ENCODE peak calls at places on chromosomes 13 and 19, in five cellular contexts. R is upper lobe of right lung; B is M059J; J is D341Med; N is activated naive CD8-positive, alpha-beta T cell treated with anti-CD3 and anti-CD28 coated beads for 36 hours. H is an unnamed sample.

GRCh38 chr13:114061047-114061446 is 71.4 kb downstream of the RASA3 start:
- DNase-seq in R (no peak), B (no peak), J (no peak), N (no peak), H (no peak)

GRCh38 chr19:38917921-38918491 is 6.0 kb upstream of the CCER2 start:
- DNase-seq in R (no peak), B (peak), J (peak), N (no peak), H (no peak)

GRCh38 chr13:50420720-50421456 is 405.6 kb downstream of the KCNRG start:
- DNase-seq in R (no peak), B (no peak), J (no peak), N (no peak), H (no peak)

GRCh38 chr19:43469160-43469480 is 3.7 kb upstream of the LYPD3 start:
- DNase-seq in R (no peak), B (peak), J (no peak), N (no peak), H (no peak)

GRCh38 chr19:13022111-13022858 is 27.0 kb downstream of the NFIX start:
- DNase-seq in R (no peak), B (peak), J (peak), N (no peak), H (no peak)

GRCh38 chr13:64239372-64239771 is 2823.7 kb upstream of the PCDH20 start:
- DNase-seq in R (no peak), B (peak), J (no peak), N (no peak), H (no peak)

GRCh38 chr13:40509876-40510275 is 156.6 kb downstream of the FOXO1 start:
- DNase-seq in R (no peak), B (no peak), J (no peak), N (no peak), H (no peak)

GRCh38 chr13:29503041-29503837 is 92.2 kb downstream of the SLC7A1 start:
- DNase-seq in R (no peak), B (no peak), J (no peak), N (peak), H (no peak)

GRCh38 chr19:928471-929259 is 2.8 kb downstream of the ARID3A start:
- DNase-seq in R (peak), B (no peak), J (peak), N (no peak), H (no peak)

GRCh38 chr19:4705413-4706131 is 18.1 kb downstream of the DPP9 start:
- DNase-seq in R (no peak), B (no peak), J (no peak), N (no peak), H (no peak)

GRCh38 chr13:44159633-44160279 is 213.9 kb upstream of the SERP2 start:
- DNase-seq in R (no peak), B (peak), J (no peak), N (no peak), H (peak)

GRCh38 chr19:51480590-51480989 is 2.3 kb downstream of the CEACAM18 start:
- DNase-seq in R (no peak), B (peak), J (no peak), N (peak), H (no peak)

GRCh38 chr13:100890645-100891044 is 216.1 kb upstream of the TMTC4 start:
- DNase-seq in R (no peak), B (peak), J (no peak), N (no peak), H (no peak)

GRCh38 chr13:75458696-75459422 is 23.1 kb downstream of the TBC1D4 start:
- DNase-seq in R (peak), B (no peak), J (peak), N (no peak), H (no peak)

GRCh38 chr13:101875717-101876393 is 423.4 kb downstream of the ITGBL1 start:
- DNase-seq in R (no peak), B (peak), J (no peak), N (no peak), H (peak)

GRCh38 chr19:6464070-6464873 is at the start of gene CRB3:
- DNase-seq in R (peak), B (no peak), J (peak), N (peak), H (peak)

GRCh38 chr19:54232552-54232934 is 9.7 kb upstream of the LILRB3 start:
- DNase-seq in R (no peak), B (no peak), J (no peak), N (no peak), H (no peak)

GRCh38 chr19:57374179-57374578 is 10.8 kb downstream of the TRAPPC2B start:
- DNase-seq in R (no peak), B (no peak), J (no peak), N (no peak), H (no peak)

GRCh38 chr13:79098603-79099002 is 307.5 kb downstream of the RBM26 start:
- DNase-seq in R (no peak), B (no peak), J (no peak), N (no peak), H (no peak)

GRCh38 chr13:25871389-25872125 is 180.3 kb downstream of the SHISA2 start:
- DNase-seq in R (no peak), B (no peak), J (no peak), N (no peak), H (no peak)

GRCh38 chr19:55585658-55586339 is 5.2 kb upstream of the ZNF579 start:
- DNase-seq in R (peak), B (peak), J (peak), N (peak), H (no peak)

GRCh38 chr19:3722443-3723109 is 14.4 kb downstream of the TJP3 start:
- DNase-seq in R (no peak), B (no peak), J (peak), N (no peak), H (no peak)

GRCh38 chr19:44685877-44686276 is 13.1 kb upstream of the CEACAM16 start:
- DNase-seq in R (no peak), B (peak), J (no peak), N (no peak), H (no peak)

GRCh38 chr13:64305246-64305645 is 2889.6 kb upstream of the PCDH20 start:
- DNase-seq in R (no peak), B (peak), J (no peak), N (no peak), H (no peak)

GRCh38 chr19:36719687-36720556 is 32.5 kb downstream of the ZNF567 start:
- DNase-seq in R (no peak), B (peak), J (no peak), N (no peak), H (no peak)

GRCh38 chr19:1524972-1525325 is 1.1 kb downstream of the PLK5 start:
- DNase-seq in R (no peak), B (no peak), J (no peak), N (no peak), H (no peak)

GRCh38 chr13:93539914-93540313 is 313.3 kb downstream of the GPC6 start:
- DNase-seq in R (no peak), B (no peak), J (no peak), N (no peak), H (no peak)

GRCh38 chr13:52899206-52899605 is 50.8 kb upstream of the PCDH8 start:
- DNase-seq in R (no peak), B (no peak), J (no peak), N (no peak), H (no peak)

GRCh38 chr13:51494151-51494550 is 41.3 kb upstream of the INTS6 start:
- DNase-seq in R (no peak), B (no peak), J (no peak), N (no peak), H (no peak)

GRCh38 chr13:48302920-48303330 is 626 bp upstream of the RB1 start:
- DNase-seq in R (no peak), B (no peak), J (no peak), N (no peak), H (no peak)

GRCh38 chr13:72884111-72884510 is 102.2 kb downstream of the PIBF1 start:
- DNase-seq in R (no peak), B (no peak), J (no peak), N (no peak), H (no peak)

GRCh38 chr13:60220072-60220471 is 56.3 kb upstream of the DIAPH3 start:
- DNase-seq in R (no peak), B (no peak), J (no peak), N (no peak), H (no peak)

GRCh38 chr19:42402376-42403116 is 12.4 kb upstream of the CNFN start:
- DNase-seq in R (no peak), B (no peak), J (no peak), N (no peak), H (no peak)

GRCh38 chr19:40433391-40434216 is 7.8 kb upstream of the SERTAD1 start:
- DNase-seq in R (peak), B (peak), J (peak), N (peak), H (no peak)

GRCh38 chr13:97810152-97810551 is 143.3 kb upstream of the IPO5 start:
- DNase-seq in R (no peak), B (peak), J (peak), N (no peak), H (no peak)

GRCh38 chr13:36619535-36619934 is 54.3 kb upstream of the SERTM1 start:
- DNase-seq in R (no peak), B (no peak), J (no peak), N (no peak), H (no peak)

H was measured in epithelial cell of prostate.